ENCODE peak calls at places on chromosomes 16 and 17, in four cellular contexts. Q, F, U and A are unnamed samples.

GRCh38 chr16:71426069-71426879 is 15.6 kb downstream of the TLE7 start:
- DNase-seq in Q (peak), U (no peak), F (no peak), A (peak)

GRCh38 chr16:48936811-48937210 is 326.8 kb upstream of the N4BP1 start:
- DNase-seq in U (no peak), F (no peak), Q (no peak), A (no peak)

GRCh38 chr16:23634461-23635036 is 6.6 kb downstream of the PALB2 start:
- DNase-seq in F (no peak), Q (no peak), U (no peak), A (no peak)

GRCh38 chr17:77174928-77175720 is 34.4 kb downstream of the SEC14L1 start:
- DNase-seq in U (no peak), F (no peak), Q (no peak), A (no peak)

GRCh38 chr17:58565389-58566311 is 51.2 kb upstream of the MTMR4 start:
- DNase-seq in F (no peak), U (no peak), Q (no peak), A (no peak)

GRCh38 chr17:7650509-7651096 is at the start of gene ATP1B2:
- DNase-seq in F (no peak), U (peak), Q (peak), A (peak)

GRCh38 chr16:4240624-4241023 is 1.3 kb downstream of the SRL start:
- DNase-seq in U (no peak), F (no peak), Q (no peak), A (no peak)

GRCh38 chr16:82260212-82260795 is 90.3 kb upstream of the MPHOSPH6 start:
- DNase-seq in F (no peak), Q (no peak), U (no peak), A (no peak)

GRCh38 chr17:35086931-35087573 is 23.5 kb upstream of the RFFL start:
- DNase-seq in U (no peak), F (no peak), Q (no peak), A (no peak)

GRCh38 chr17:81118308-81119221 is 46.7 kb upstream of the PVALEF start:
- DNase-seq in F (no peak), U (no peak), Q (no peak), A (no peak)

GRCh38 chr16:57260294-57260929 is 15.4 kb downstream of the ARL2BP start:
- DNase-seq in F (peak), Q (peak), U (no peak), A (peak)

GRCh38 chr16:85754403-85754802 is 3.5 kb upstream of the C16orf74 start:
- DNase-seq in U (no peak), F (no peak), Q (no peak), A (no peak)

GRCh38 chr16:18833707-18834505 is 32.6 kb upstream of the ARL6IP1 start:
- DNase-seq in Q (no peak), F (no peak), U (no peak), A (no peak)

GRCh38 chr17:80859004-80859941 is 132.4 kb upstream of the CHMP6 start:
- DNase-seq in U (no peak), Q (peak), F (peak), A (peak)

GRCh38 chr17:63258785-63259184 is 187.3 kb downstream of the CYB561 start:
- DNase-seq in U (no peak), Q (no peak), F (no peak), A (no peak)

GRCh38 chr17:42067371-42068180 is 17.2 kb upstream of the C17orf113 start:
- DNase-seq in Q (peak), U (peak), F (peak), A (peak)

GRCh38 chr17:1004769-1005295 is 7.9 kb downstream of the TIMM22 start:
- DNase-seq in F (no peak), U (no peak), Q (no peak), A (no peak)

GRCh38 chr16:68234188-68235104 is 1.5 kb downstream of the ESRP2 start:
- DNase-seq in F (no peak), U (no peak), Q (no peak), A (no peak)

GRCh38 chr16:50763211-50763610 is 21.3 kb downstream of the CYLD start:
- DNase-seq in U (no peak), F (no peak), Q (no peak), A (no peak)

GRCh38 chr17:47913050-47913449 is 17.0 kb downstream of the SP2 start:
- DNase-seq in U (no peak), Q (no peak), F (no peak), A (no peak)

GRCh38 chr17:18362509-18363020 is 785 bp downstream of the SHMT1 start:
- DNase-seq in U (no peak), Q (peak), F (peak), A (peak)

GRCh38 chr17:7249830-7250229 is 1.7 kb downstream of the CTDNEP1 start:
- DNase-seq in F (no peak), Q (no peak), U (no peak), A (no peak)

GRCh38 chr16:21194771-21195301 is 16.5 kb downstream of the ZP2 start:
- DNase-seq in U (no peak), Q (no peak), F (no peak), A (peak)

GRCh38 chr16:15948532-15949209 is 745 bp upstream of the ABCC1 start:
- DNase-seq in Q (no peak), U (no peak), F (no peak), A (no peak)

GRCh38 chr16:55437627-55438026 is 41.4 kb upstream of the MMP2 start:
- DNase-seq in Q (peak), U (no peak), F (no peak), A (no peak)

GRCh38 chr16:13471036-13471435 is 448.9 kb upstream of the ERCC4 start:
- DNase-seq in Q (no peak), U (no peak), F (no peak), A (peak)

GRCh38 chr17:8664426-8665105 is 34.0 kb upstream of the MYH10 start:
- DNase-seq in U (no peak), Q (no peak), F (no peak), A (no peak)

GRCh38 chr17:2602597-2603017 is 9.2 kb downstream of the PAFAH1B1 start:
- DNase-seq in Q (no peak), U (no peak), F (no peak), A (peak)

GRCh38 chr16:73956592-73957495 is 339.8 kb upstream of the PSMD7 start:
- DNase-seq in U (no peak), Q (peak), F (peak), A (peak)